ENCODE peak calls at places on chromosomes 2 and 18, in nine cellular contexts. F is lower lobe of right lung; V is HL-60; X is NB4; L is activated CD8-positive, alpha-beta T cell treated with anti-CD3 and anti-CD28 coated beads for 36 hours; C is HFFc6; Y is pancreas; M is BE2C; H is right atrium auricular region. N is an unnamed sample.

GRCh38 chr2:161122772-161123530 is 37.3 kb upstream of the TANK start:
- DNase-seq in F (no peak), Y (peak), M (peak), L (peak), H (peak), C (peak), X (peak), V (peak), N (peak)

GRCh38 chr2:182088681-182089333 is 103.2 kb downstream of the PPP1R1C start:
- DNase-seq in C (no peak), V (no peak), L (no peak), F (no peak), M (no peak), H (no peak), Y (no peak), X (no peak), N (no peak)

GRCh38 chr2:126389446-126389845 is 266.5 kb upstream of the GYPC start:
- DNase-seq in H (no peak), C (no peak), V (no peak), X (no peak), F (no peak), Y (no peak), M (no peak), L (no peak), N (no peak)

GRCh38 chr18:22300665-22301636 is 116.8 kb downstream of the CTAGE1 start:
- DNase-seq in F (no peak), Y (no peak), C (no peak), X (peak), M (no peak), H (no peak), L (no peak), V (no peak), N (no peak)

GRCh38 chr2:212549463-212549862 is 10.9 kb upstream of the ERBB4 start:
- DNase-seq in M (no peak), F (no peak), X (no peak), H (no peak), Y (no peak), L (no peak), V (no peak), C (no peak), N (no peak)

GRCh38 chr2:25332571-25332970 is 9.2 kb downstream of the DNMT3A start:
- DNase-seq in V (no peak), M (no peak), C (no peak), H (no peak), X (no peak), F (no peak), L (no peak), Y (peak), N (no peak)

GRCh38 chr18:14974576-14974975 is 226.6 kb downstream of the ANKRD30B start:
- DNase-seq in Y (no peak), C (no peak), X (no peak), F (no peak), H (peak), V (no peak), M (no peak), L (no peak), N (no peak)

GRCh38 chr2:75199428-75200011 is at the start of gene TACR1:
- DNase-seq in V (peak), C (peak), H (no peak), Y (peak), F (peak), L (peak), M (peak), X (peak), N (peak)

GRCh38 chr2:105497094-105497493 is 98.2 kb upstream of the FHL2 start:
- DNase-seq in H (no peak), V (no peak), L (no peak), M (no peak), X (no peak), Y (no peak), C (no peak), F (no peak), N (no peak)

GRCh38 chr2:226788881-226789485 is 10.6 kb downstream of the IRS1 start:
- DNase-seq in H (no peak), V (no peak), C (no peak), X (no peak), M (no peak), L (no peak), F (no peak), Y (no peak), N (no peak)

GRCh38 chr2:36568533-36569246 is 29.3 kb downstream of the FEZ2 start:
- DNase-seq in V (no peak), H (no peak), Y (no peak), M (no peak), C (peak), X (no peak), F (no peak), L (no peak), N (no peak)

GRCh38 chr2:158936978-158937377 is 31.5 kb upstream of the TANC1 start:
- DNase-seq in X (no peak), H (no peak), L (no peak), F (no peak), Y (no peak), C (peak), V (no peak), M (no peak), N (no peak)

GRCh38 chr2:168661404-168661869 is 141.0 kb upstream of the NOSTRIN start:
- DNase-seq in F (no peak), M (peak), Y (no peak), X (no peak), C (no peak), V (no peak), L (no peak), H (no peak), N (no peak)

GRCh38 chr18:70072678-70073077 is 125.0 kb upstream of the CD226 start:
- DNase-seq in H (no peak), C (no peak), F (no peak), V (no peak), Y (no peak), X (no peak), L (no peak), M (no peak), N (no peak)
- TF ChIP-seq CTCF in H (no peak), C (peak), F (peak), V (no peak), Y (no peak), X (no peak), L (peak), M (peak), N (peak)

GRCh38 chr2:217919781-217920351 is 82.9 kb downstream of the TNS1 start:
- DNase-seq in L (no peak), V (no peak), F (peak), C (peak), Y (no peak), M (no peak), H (no peak), X (peak), N (no peak)

GRCh38 chr2:217920879-217921603 is 81.8 kb downstream of the TNS1 start:
- DNase-seq in L (no peak), C (no peak), X (no peak), V (no peak), H (no peak), M (peak), F (no peak), Y (peak), N (no peak)

GRCh38 chr2:217922101-217923006 is 80.4 kb downstream of the TNS1 start:
- DNase-seq in X (no peak), Y (no peak), V (no peak), M (peak), F (no peak), C (no peak), H (no peak), L (no peak), N (no peak)

GRCh38 chr2:217924346-217924901 is 78.4 kb downstream of the TNS1 start:
- DNase-seq in L (no peak), F (no peak), Y (no peak), X (no peak), C (no peak), M (no peak), H (no peak), V (no peak), N (no peak)

GRCh38 chr2:217923007-217923686 is 79.6 kb downstream of the TNS1 start:
- DNase-seq in H (no peak), Y (no peak), V (no peak), X (no peak), M (no peak), F (no peak), L (no peak), C (no peak), N (no peak)
- TF ChIP-seq CTCF in H (no peak), Y (no peak), V (no peak), X (no peak), M (no peak), F (no peak), L (no peak), C (no peak), N (no peak)

GRCh38 chr2:165239230-165239629 is at the start of gene SCN2A:
- DNase-seq in X (peak), C (peak), H (no peak), Y (no peak), V (no peak), F (no peak), M (peak), L (no peak), N (peak)
- TF ChIP-seq CTCF in X (peak), C (peak), H (peak), Y (peak), V (no peak), F (peak), M (peak), L (peak), N (peak)

DNA sequence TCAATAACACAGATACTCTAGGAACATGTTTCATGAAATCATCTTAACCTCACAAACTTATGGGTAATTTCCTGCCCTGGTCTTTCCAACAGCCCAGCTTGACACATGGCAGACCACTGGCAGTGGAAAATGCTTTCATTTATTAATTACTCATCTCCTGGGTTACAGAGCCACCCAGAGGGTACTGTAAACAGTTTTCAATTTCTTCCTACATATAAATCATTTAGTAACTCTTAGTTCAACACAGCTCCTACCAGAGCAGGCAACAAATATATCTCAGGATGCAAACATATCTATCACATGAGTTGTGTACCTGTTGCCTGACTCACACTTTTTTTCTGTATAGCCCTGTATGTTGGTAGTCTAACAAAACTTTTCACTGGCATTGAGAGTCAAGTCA is 99.2 kb upstream of the VRK2 start:
- DNase-seq in C (no peak), L (no peak), X (no peak), Y (no peak), V (no peak), H (no peak), F (no peak), M (no peak), N (no peak)
- TF ChIP-seq CTCF in C (no peak), L (no peak), X (no peak), Y (no peak), V (no peak), H (no peak), F (no peak), M (no peak), N (no peak)

DNA sequence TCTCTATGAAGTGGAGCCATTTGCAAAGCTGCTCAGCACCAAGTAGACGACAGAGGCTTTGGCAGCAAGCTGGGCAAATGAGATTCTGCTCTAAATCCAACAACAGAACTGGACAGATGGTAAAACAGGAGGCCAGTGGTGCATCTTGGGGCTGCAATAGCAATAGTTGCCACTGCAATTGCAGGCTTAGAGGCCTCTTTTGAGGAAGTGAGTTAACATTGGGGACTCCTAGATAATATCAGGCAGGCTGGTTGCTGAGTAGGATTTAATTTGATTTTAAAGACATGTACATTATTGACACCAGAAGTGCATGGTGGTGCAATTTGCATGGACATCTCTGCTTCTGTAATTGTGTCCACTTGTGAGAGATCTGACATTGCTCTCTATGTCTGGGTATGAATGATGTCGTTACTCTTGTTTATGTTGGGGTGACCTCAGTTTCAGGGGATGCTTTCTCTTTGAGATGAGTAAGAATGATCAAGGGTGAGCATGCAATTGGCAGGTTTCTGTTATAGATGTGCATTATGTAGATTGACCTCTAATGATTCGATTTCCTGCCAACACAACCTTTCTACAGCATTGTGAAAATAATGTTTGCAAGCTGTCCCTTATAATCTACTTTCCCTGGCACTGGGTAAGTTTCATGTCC is 568.4 kb upstream of the MEX3C start:
- DNase-seq in Y (no peak), V (no peak), X (no peak), F (no peak), C (no peak), L (no peak), M (no peak), H (no peak), N (peak)
- TF ChIP-seq CTCF in Y (no peak), V (no peak), X (no peak), F (no peak), C (no peak), L (no peak), M (no peak), H (no peak), N (no peak)

DNA sequence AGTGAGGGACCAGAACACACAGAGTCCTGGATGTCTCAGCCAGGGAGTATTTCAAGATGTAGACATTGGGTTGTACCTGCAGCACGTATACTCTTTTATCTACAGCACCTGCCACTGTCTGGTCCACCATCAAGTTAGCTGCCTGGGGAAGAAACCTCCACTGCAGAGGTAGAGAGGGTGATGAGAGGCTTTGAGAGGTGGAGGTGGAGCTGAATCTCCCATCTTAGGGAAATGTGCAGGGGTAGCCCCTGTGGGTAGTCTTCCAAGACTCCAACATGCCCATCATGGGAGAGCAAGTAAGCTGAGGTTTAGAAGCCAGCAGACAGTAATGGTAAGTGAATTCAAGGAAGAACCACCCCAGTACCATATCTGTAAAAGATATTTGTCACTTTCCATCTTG is 93.3 kb upstream of the CELF4 start:
- DNase-seq in C (no peak), F (no peak), V (no peak), Y (no peak), L (no peak), X (no peak), H (no peak), M (no peak), N (no peak)
- TF ChIP-seq CTCF in C (no peak), F (no peak), V (no peak), Y (no peak), L (no peak), X (no peak), H (no peak), M (no peak), N (no peak)

GRCh38 chr2:10374362-10374943 is 71.7 kb downstream of the HPCAL1 start:
- DNase-seq in L (no peak), M (no peak), H (no peak), V (no peak), X (no peak), Y (no peak), F (no peak), C (no peak), N (no peak)

GRCh38 chr2:10371441-10372194 is 68.9 kb downstream of the HPCAL1 start:
- DNase-seq in F (no peak), L (no peak), M (no peak), C (no peak), X (no peak), Y (no peak), H (no peak), V (no peak), N (no peak)

GRCh38 chr2:10373931-10374330 is 71.2 kb downstream of the HPCAL1 start:
- DNase-seq in V (no peak), F (no peak), C (no peak), M (peak), Y (no peak), L (no peak), H (no peak), X (no peak), N (no peak)

GRCh38 chr2:10372195-10372861 is 69.6 kb downstream of the HPCAL1 start:
- DNase-seq in Y (peak), M (no peak), C (no peak), L (no peak), H (no peak), F (no peak), X (no peak), V (no peak), N (no peak)

DNA sequence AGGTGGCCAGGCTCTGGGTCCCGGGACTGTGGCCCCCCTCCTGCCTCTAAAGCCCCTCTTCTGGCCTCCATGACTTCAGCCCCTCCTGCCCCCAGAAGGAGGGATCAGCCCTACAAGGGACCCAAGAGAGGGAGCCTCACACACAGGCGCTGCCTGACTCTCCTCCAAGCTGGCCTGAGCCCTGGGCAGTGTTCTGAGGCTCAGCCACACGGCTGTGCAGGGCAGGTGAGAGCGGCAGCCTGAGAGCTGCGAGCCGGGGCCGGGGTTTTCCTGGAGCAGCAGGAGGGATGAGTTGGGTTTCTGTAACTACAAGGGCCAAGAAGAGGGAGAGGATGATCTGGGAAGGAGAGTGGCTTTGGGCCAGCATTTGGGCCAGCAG is 70.1 kb downstream of the HPCAL1 start:
- DNase-seq in X (no peak), F (no peak), H (no peak), M (no peak), L (no peak), V (no peak), C (no peak), Y (no peak), N (no peak)
- TF ChIP-seq CTCF in X (no peak), F (no peak), H (no peak), M (no peak), L (no peak), V (no peak), C (no peak), Y (no peak), N (no peak)

N was measured in GM10248.